ENCODE peak calls at places on chromosomes 4 and X, in seven cellular contexts. S, J, N, Z, H, M and D are unnamed samples.

GRCh38 chrX:120308558-120308957 is 2.7 kb downstream of the TMEM255A start:
- DNase-seq in S (no peak), J (no peak), N (peak; percentile 20), Z (no peak), H (no peak), M (no peak), D (no peak)

GRCh38 chr4:74018116-74018515 is 19.6 kb upstream of the CXCL5 start:
- DNase-seq in S (no peak), J (no peak), N (no peak), Z (no peak), H (no peak), M (no peak), D (no peak)

GRCh38 chr4:2507855-2508254 is 28.6 kb upstream of the FAM193A start:
- DNase-seq in S (no peak), J (no peak), N (no peak), Z (no peak), H (no peak), M (no peak), D (no peak)

GRCh38 chrX:153490217-153490616 is 4.6 kb upstream of the BGN start:
- DNase-seq in S (no peak), J (no peak), N (no peak), Z (no peak), H (no peak), M (no peak), D (no peak)

GRCh38 chr4:186957952-186958555 is 234.4 kb upstream of the FAT1 start:
- DNase-seq in S (no peak), J (no peak), N (no peak), Z (no peak), H (no peak), M (no peak), D (no peak)

GRCh38 chrX:9383655-9384054 is 81.2 kb upstream of the TBL1X start:
- DNase-seq in S (no peak), J (no peak), N (no peak), Z (no peak), H (no peak), M (no peak), D (no peak)

GRCh38 chrX:114006664-114007063 is 577.2 kb upstream of the HTR2C start:
- DNase-seq in S (no peak), J (no peak), N (no peak), Z (no peak), H (no peak), M (no peak), D (no peak)

GRCh38 chrX:74636749-74637314 is 22.4 kb upstream of the RLIM start:
- DNase-seq in S (peak; percentile 32), J (no peak), N (no peak), Z (no peak), H (no peak), M (no peak), D (no peak)

GRCh38 chr4:107603430-107603829 is 116.6 kb downstream of the PAPSS1 start:
- DNase-seq in S (no peak), J (no peak), N (no peak), Z (no peak), H (no peak), M (peak; percentile 27), D (no peak)

GRCh38 chrX:19549838-19550237 is 34.5 kb upstream of the MAP3K15 start:
- DNase-seq in S (no peak), J (no peak), N (no peak), Z (no peak), H (no peak), M (no peak), D (no peak)

GRCh38 chrX:123454712-123455431 is 270.8 kb downstream of the GRIA3 start:
- DNase-seq in S (no peak), J (no peak), N (no peak), Z (no peak), H (no peak), M (no peak), D (no peak)

GRCh38 chrX:11407331-11408110 is 114.3 kb downstream of the AMELX start:
- DNase-seq in S (no peak), J (no peak), N (no peak), Z (no peak), H (no peak), M (peak; percentile 20), D (no peak)

GRCh38 chr4:101277661-101278060 is 69.7 kb downstream of the PPP3CA start:
- DNase-seq in S (no peak), J (no peak), N (no peak), Z (no peak), H (no peak), M (peak; percentile 18), D (no peak)

DNA sequence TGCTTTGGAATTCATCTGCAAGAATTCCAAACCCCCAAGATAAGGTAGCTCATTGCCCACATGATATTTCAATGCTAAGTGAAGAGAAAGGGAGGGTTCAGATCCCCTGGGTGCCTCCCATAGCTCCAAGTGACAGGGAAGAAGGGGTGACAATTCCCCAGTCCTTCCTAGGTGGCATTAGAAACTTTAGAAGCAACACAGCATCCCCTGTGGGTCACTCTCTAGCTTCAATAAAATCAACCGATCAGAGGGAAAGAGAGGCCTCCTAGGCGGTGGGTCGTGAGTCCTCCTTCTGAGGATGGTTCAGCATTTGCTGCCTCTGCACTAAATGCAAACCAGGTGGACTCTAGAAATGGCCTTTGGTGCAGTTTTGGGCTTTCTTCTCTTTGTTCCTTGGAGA is 84.5 kb downstream of the MGST2 start:
- DNase-seq in S (no peak), J (no peak), N (no peak), Z (no peak), H (no peak), M (no peak), D (no peak)
- TF ChIP-seq CTCF in S (no peak), J (no peak), N (no peak), Z (no peak), H (no peak), M (no peak), D (no peak)

DNA sequence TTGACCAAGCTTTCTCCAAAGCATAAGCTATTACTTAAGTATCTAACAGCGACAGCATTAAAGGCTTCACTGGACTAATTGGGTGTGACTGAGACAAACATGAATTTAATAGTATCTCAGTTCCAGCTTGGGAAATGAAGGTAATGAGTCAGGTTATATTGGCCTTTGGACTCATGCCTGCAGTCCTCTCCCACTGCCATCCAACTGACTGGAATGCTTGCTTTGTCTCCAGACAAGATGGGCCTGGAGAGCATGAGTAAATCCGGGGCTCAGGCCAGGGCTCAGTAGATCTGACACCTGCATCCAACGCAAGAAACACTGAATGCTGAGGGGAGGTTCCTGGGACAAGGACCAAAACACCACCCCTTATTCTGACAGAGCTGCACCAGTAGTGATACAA is 294.0 kb downstream of the IQCM start:
- DNase-seq in S (no peak), J (peak; percentile 10), N (no peak), Z (peak; percentile 37), H (no peak), M (no peak), D (no peak)
- TF ChIP-seq CTCF in S (no peak), J (no peak), N (no peak), Z (no peak), H (no peak), M (no peak), D (no peak)

GRCh38 chrX:145003443-145003842 is 243.9 kb upstream of the SPANXN1 start:
- DNase-seq in S (no peak), J (no peak), N (no peak), Z (no peak), H (no peak), M (no peak), D (no peak)
- TF ChIP-seq CTCF in S (no peak), J (no peak), N (no peak), Z (no peak), H (no peak), M (no peak), D (no peak)

GRCh38 chr4:144353240-144353639 is 212.7 kb upstream of the GYPA start:
- DNase-seq in S (no peak), J (no peak), N (no peak), Z (no peak), H (no peak), M (no peak), D (no peak)
- TF ChIP-seq CTCF in S (no peak), J (no peak), N (no peak), Z (no peak), H (no peak), M (no peak), D (no peak)

DNA sequence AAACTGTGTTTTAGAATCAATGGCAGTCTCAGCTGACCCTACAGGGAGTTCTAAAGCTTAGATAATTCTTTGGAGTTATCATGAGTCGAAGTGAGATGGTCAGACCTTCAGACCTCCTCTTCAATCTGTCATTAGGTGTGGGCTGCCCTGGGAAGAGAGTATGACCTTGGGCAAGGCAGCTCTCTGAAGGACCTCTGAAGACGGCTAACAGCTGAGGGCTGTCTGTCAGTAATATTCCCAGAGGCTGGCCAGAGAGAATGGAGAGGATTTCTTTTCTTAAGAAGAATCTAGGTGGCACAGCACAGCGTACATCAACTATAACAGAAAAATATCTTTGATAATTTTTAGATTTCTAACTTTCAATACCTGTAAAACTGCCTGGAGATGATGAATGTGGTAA is 379.4 kb downstream of the ZNF674 start:
- DNase-seq in S (no peak), J (no peak), N (no peak), Z (no peak), H (no peak), M (no peak), D (no peak)
- TF ChIP-seq CTCF in S (no peak), J (no peak), N (no peak), Z (no peak), H (no peak), M (no peak), D (no peak)

DNA sequence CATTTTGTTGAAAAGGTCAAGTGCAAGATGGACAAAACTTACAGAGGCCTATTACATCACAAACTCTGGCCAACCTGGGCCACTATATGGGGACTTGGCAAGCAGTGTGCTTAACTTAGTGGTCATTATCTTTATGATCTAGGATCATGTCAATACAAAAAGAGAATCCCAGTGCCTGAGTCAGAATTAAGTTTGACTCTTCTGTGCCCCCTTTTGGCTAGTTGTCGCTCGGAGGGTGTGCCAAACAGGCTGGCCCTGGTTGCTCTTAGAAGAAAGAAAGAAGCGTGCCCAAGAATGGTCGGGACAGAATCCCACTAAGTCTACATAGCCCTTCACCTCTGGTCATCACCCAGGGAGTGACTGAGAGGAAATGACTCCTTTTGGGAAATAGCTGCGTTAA is 100.1 kb downstream of the EIF4E start:
- DNase-seq in S (no peak), J (peak; percentile 19), N (no peak), Z (peak; percentile 27), H (no peak), M (no peak), D (no peak)
- TF ChIP-seq CTCF in S (no peak), J (peak; percentile 43), N (no peak), Z (no peak), H (no peak), M (peak; percentile 13), D (peak; percentile 35)

GRCh38 chrX:8323356-8323755 is 141.3 kb upstream of the VCX3B start:
- DNase-seq in S (no peak), J (no peak), N (no peak), Z (no peak), H (no peak), M (no peak), D (no peak)
- TF ChIP-seq CTCF in S (no peak), J (no peak), N (no peak), Z (no peak), H (no peak), M (no peak), D (peak; percentile 36)